ENCODE peak calls at places on chromosomes 3 and 15, in seven cellular contexts. S, V, T, F, O, G and Z are unnamed samples.
A peak's percentile ranks its signal among the peaks of the same experiment; 100 is the strongest.

GRCh38 chr3:58497074-58497473 is 5.2 kb downstream of the KCTD6 start:
- DNase-seq in G (peak; percentile 77), S (no peak), T (no peak), O (no peak), F (no peak), V (no peak), Z (no peak)

GRCh38 chr15:75713338-75713895 is 769 bp upstream of the CSPG4 start:
- DNase-seq in T (no peak), V (peak; percentile 65), S (no peak), G (peak; percentile 62), O (no peak), F (peak; percentile 57), Z (no peak)

GRCh38 chr15:29442532-29442931 is 172.9 kb upstream of the NSMCE3 start:
- DNase-seq in T (no peak), F (no peak), V (no peak), S (no peak), G (no peak), O (no peak), Z (no peak)

GRCh38 chr3:179446501-179446900 is 4.8 kb downstream of the GNB4 start:
- DNase-seq in V (no peak), S (no peak), O (no peak), G (peak; percentile 75), T (peak; percentile 46), F (no peak), Z (no peak)

GRCh38 chr15:65509321-65509720 is 8.2 kb downstream of the DPP8 start:
- DNase-seq in O (no peak), V (no peak), G (no peak), F (no peak), T (no peak), S (no peak), Z (no peak)

GRCh38 chr3:65126527-65127440 is 439.0 kb upstream of the ADAMTS9 start:
- DNase-seq in T (peak; percentile 86), V (no peak), S (no peak), O (no peak), F (no peak), G (no peak), Z (no peak)

GRCh38 chr15:50066202-50066601 is 52.8 kb downstream of the ATP8B4 start:
- DNase-seq in F (no peak), T (no peak), O (no peak), G (peak; percentile 38), V (no peak), S (no peak), Z (no peak)

GRCh38 chr15:78047631-78048409 is 29.7 kb downstream of the TBC1D2B start:
- DNase-seq in T (peak; percentile 47), V (peak; percentile 51), G (no peak), O (no peak), S (no peak), F (no peak), Z (no peak)

GRCh38 chr3:55162031-55162784 is 234.3 kb upstream of the LRTM1 start:
- DNase-seq in O (peak; percentile 83), V (no peak), F (no peak), G (no peak), T (no peak), S (no peak), Z (no peak)

GRCh38 chr15:59801649-59802048 is 112.5 kb upstream of the BNIP2 start:
- DNase-seq in T (no peak), G (peak; percentile 11), O (no peak), F (no peak), S (no peak), V (no peak), Z (no peak)

GRCh38 chr15:31472636-31473383 is 146.2 kb downstream of the KLF13 start:
- DNase-seq in V (no peak), O (no peak), S (peak; percentile 64), G (no peak), T (no peak), F (no peak), Z (peak; percentile 60)

GRCh38 chr3:65716372-65716771 is 322.3 kb downstream of the MAGI1 start:
- DNase-seq in V (no peak), G (peak; percentile 53), S (no peak), T (no peak), O (no peak), F (no peak), Z (no peak)

GRCh38 chr15:36737430-36737891 is 158.0 kb downstream of the CDIN1 start:
- DNase-seq in V (no peak), G (no peak), F (no peak), T (no peak), S (no peak), O (peak; percentile 9), Z (no peak)

GRCh38 chr15:80507638-80508316 is 103.6 kb downstream of the ARNT2 start:
- DNase-seq in T (peak; percentile 13), S (no peak), F (no peak), V (no peak), O (peak; percentile 85), G (no peak), Z (no peak)

GRCh38 chr3:50604628-50605588 is 6.7 kb downstream of the CISH start:
- DNase-seq in T (no peak), V (peak; percentile 91), S (peak; percentile 72), O (no peak), G (no peak), F (peak; percentile 91), Z (no peak)

GRCh38 chr3:32814371-32814770 is 3.4 kb upstream of the TRIM71 start:
- DNase-seq in S (no peak), T (no peak), F (no peak), O (no peak), G (no peak), V (no peak), Z (no peak)

GRCh38 chr15:101684384-101684783 is 32.2 kb upstream of the TM2D3 start:
- DNase-seq in O (peak; percentile 91), G (no peak), T (no peak), V (no peak), F (no peak), S (no peak), Z (no peak)

GRCh38 chr3:137987723-137988122 is 22.2 kb upstream of the CLDN18 start:
- DNase-seq in S (no peak), T (no peak), G (no peak), O (no peak), V (no peak), F (no peak), Z (no peak)

GRCh38 chr15:40906947-40907802 is 12.9 kb downstream of the VPS18 start:
- DNase-seq in S (peak; percentile 73), G (no peak), F (peak; percentile 84), V (no peak), O (no peak), T (no peak), Z (no peak)

GRCh38 chr3:148758303-148758884 is 60.7 kb downstream of the AGTR1 start:
- DNase-seq in F (no peak), V (no peak), T (no peak), S (no peak), G (no peak), O (no peak), Z (no peak)

GRCh38 chr3:19702416-19703078 is 231.5 kb downstream of the EFHB start:
- DNase-seq in F (peak; percentile 41), O (no peak), S (peak; percentile 14), V (no peak), T (no peak), G (no peak), Z (no peak)

GRCh38 chr15:29518442-29518841 is 248.8 kb upstream of the NSMCE3 start:
- DNase-seq in S (no peak), G (no peak), F (no peak), O (no peak), V (no peak), T (no peak), Z (no peak)

GRCh38 chr3:147191795-147192385 is 214.5 kb downstream of the ZIC4 start:
- DNase-seq in T (peak; percentile 60), F (no peak), G (peak; percentile 82), O (peak; percentile 39), S (no peak), V (no peak), Z (no peak)

GRCh38 chr3:152943645-152944044 is 108.7 kb downstream of the P2RY1 start:
- DNase-seq in G (no peak), T (peak; percentile 11), F (no peak), O (no peak), S (no peak), V (no peak), Z (no peak)

GRCh38 chr3:99999541-99999940 is 114.8 kb downstream of the FILIP1L start:
- DNase-seq in T (no peak), G (no peak), V (no peak), O (no peak), F (no peak), S (no peak), Z (no peak)

GRCh38 chr3:149547954-149548728 is 73.6 kb downstream of the TM4SF4 start:
- DNase-seq in T (peak; percentile 72), G (peak; percentile 82), F (peak; percentile 39), S (no peak), O (no peak), V (peak; percentile 73), Z (no peak)

GRCh38 chr3:21722768-21723167 is 28.2 kb downstream of the ZNF385D start:
- DNase-seq in G (no peak), V (no peak), F (no peak), S (no peak), T (no peak), O (no peak), Z (no peak)

GRCh38 chr3:119627461-119627860 is 29.8 kb downstream of the PLA1A start:
- DNase-seq in G (no peak), T (no peak), V (no peak), F (no peak), O (no peak), S (no peak), Z (peak; percentile 34)

GRCh38 chr3:96069065-96069464 is 745.3 kb upstream of the EPHA6 start:
- DNase-seq in F (no peak), T (no peak), G (no peak), O (no peak), S (no peak), V (no peak), Z (no peak)

GRCh38 chr15:74888716-74889115 is 1.1 kb upstream of the MPI start:
- DNase-seq in T (no peak), O (no peak), S (no peak), G (peak; percentile 25), F (peak; percentile 14), V (no peak), Z (no peak)

GRCh38 chr15:53811530-53811929 is 52.1 kb upstream of the WDR72 start:
- DNase-seq in S (no peak), F (no peak), G (peak; percentile 63), O (no peak), V (no peak), T (peak; percentile 39), Z (no peak)

GRCh38 chr3:179853176-179853575 is 183.6 kb downstream of the PEX5L start:
- DNase-seq in G (no peak), V (no peak), O (no peak), T (peak; percentile 21), S (no peak), F (no peak), Z (no peak)

GRCh38 chr3:43176666-43177065 is 70.8 kb upstream of the POMGNT2 start:
- DNase-seq in T (no peak), G (no peak), O (no peak), S (no peak), F (peak; percentile 39), V (no peak), Z (no peak)

GRCh38 chr15:57373882-57374276 is 2.4 kb upstream of the CGNL1 start:
- DNase-seq in F (no peak), S (no peak), T (no peak), G (no peak), V (no peak), O (no peak), Z (no peak)

GRCh38 chr15:25860885-25861866 is 2.0 kb downstream of the ATP10A start:
- DNase-seq in T (no peak), V (no peak), G (no peak), O (no peak), F (no peak), S (peak; percentile 51), Z (peak; percentile 49)

GRCh38 chr3:162629372-162629771 is 1132.8 kb downstream of the OTOL1 start:
- DNase-seq in V (no peak), T (no peak), O (no peak), G (peak; percentile 57), S (no peak), F (no peak), Z (no peak)

GRCh38 chr15:81071130-81071529 is 62.9 kb upstream of the CFAP161 start:
- DNase-seq in V (no peak), G (no peak), O (no peak), F (no peak), T (no peak), S (no peak), Z (no peak)

GRCh38 chr3:125220183-125220582 is 7.6 kb upstream of the SLC12A8 start:
- DNase-seq in T (no peak), F (no peak), G (no peak), V (no peak), O (no peak), S (no peak), Z (no peak)